ENCODE peak calls at places on chromosomes 2 and 18, in seven cellular contexts. C, P, V, F, A, W and R are unnamed samples.

GRCh38 chr2:219636144-219636915 is 8.9 kb downstream of the SLC4A3 start:
- DNase-seq in W (no peak), V (no peak), P (peak), C (no peak), A (no peak), F (no peak), R (no peak)

GRCh38 chr18:45739268-45739667 is 15.3 kb downstream of the SLC14A1 start:
- DNase-seq in F (no peak), P (no peak), A (no peak), W (no peak), C (no peak), V (no peak), R (no peak)

GRCh38 chr2:3495956-3496355 is 23.4 kb downstream of the ADI1 start:
- DNase-seq in W (no peak), P (no peak), A (no peak), C (no peak), V (no peak), F (no peak), R (no peak)

GRCh38 chr2:124911560-124911959 is 886.5 kb downstream of the CNTNAP5 start:
- DNase-seq in P (no peak), A (no peak), W (peak), F (no peak), C (no peak), V (no peak), R (peak)

GRCh38 chr18:23825496-23825895 is 136.2 kb downstream of the LAMA3 start:
- DNase-seq in F (no peak), A (no peak), C (no peak), P (no peak), V (no peak), W (no peak), R (peak)

GRCh38 chr2:11121099-11121822 is 34.0 kb upstream of the SLC66A3 start:
- DNase-seq in V (no peak), C (no peak), P (no peak), F (no peak), A (no peak), W (peak), R (peak)

GRCh38 chr18:56165601-56166355 is 472.6 kb downstream of the TXNL1 start:
- DNase-seq in V (no peak), A (no peak), C (no peak), F (no peak), W (no peak), P (no peak), R (no peak)

GRCh38 chr2:215028231-215028630 is 110.2 kb downstream of the ABCA12 start:
- DNase-seq in P (no peak), A (no peak), F (no peak), C (no peak), W (peak), V (no peak), R (peak)

GRCh38 chr2:75560768-75561565 is at the start of gene EVA1A:
- DNase-seq in W (peak), A (no peak), V (peak), P (peak), C (peak), F (peak), R (peak)

GRCh38 chr2:113080134-113080533 is 12.4 kb downstream of the IL1F10 start:
- DNase-seq in W (peak), F (no peak), P (no peak), A (peak), C (no peak), V (peak), R (peak)

GRCh38 chr2:227876536-227876882 is 5.1 kb downstream of the DAW1 start:
- DNase-seq in V (no peak), W (no peak), C (no peak), A (no peak), F (no peak), P (no peak), R (no peak)

GRCh38 chr2:219249203-219249980 is 3.7 kb upstream of the TUBA4B start:
- DNase-seq in F (peak), C (peak), P (peak), A (peak), W (peak), V (peak), R (peak)

DNA sequence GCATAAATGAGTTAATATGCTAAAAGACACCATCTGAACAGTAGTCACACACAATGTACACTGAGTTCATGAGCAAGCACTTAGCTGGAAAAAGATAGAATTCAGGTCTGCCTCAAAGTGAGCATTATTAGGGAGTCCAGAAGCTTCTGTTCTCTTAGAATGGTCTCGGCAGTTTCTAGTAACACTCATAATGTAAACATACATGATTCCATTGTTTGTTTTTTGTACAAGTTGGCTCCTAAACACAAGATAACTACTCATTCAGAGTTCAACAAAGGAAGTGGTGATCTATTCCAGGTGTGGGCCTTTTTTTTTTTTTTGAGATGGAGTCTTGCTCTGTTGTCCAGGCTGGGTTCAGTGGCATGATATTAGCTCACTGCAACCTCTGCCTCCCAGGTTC is 66.2 kb downstream of the ESCO1 start:
- DNase-seq in V (no peak), P (no peak), C (no peak), A (no peak), F (no peak), W (peak), R (peak)
- TF ChIP-seq CTCF in V (no peak), P (no peak), C (no peak), A (no peak), F (no peak), W (no peak), R (no peak)

GRCh38 chr2:47046271-47046670 is 108.8 kb downstream of the STPG4 start:
- DNase-seq in F (no peak), A (no peak), W (no peak), V (no peak), P (no peak), C (no peak), R (peak)
- TF ChIP-seq CTCF in F (no peak), A (no peak), W (no peak), V (no peak), P (no peak), C (no peak), R (no peak)

GRCh38 chr2:161415467-161416293 is 417 bp upstream of the TBR1 start:
- DNase-seq in P (no peak), C (no peak), W (peak), V (no peak), A (no peak), F (no peak), R (no peak)

GRCh38 chr2:161414015-161414384 is 2.1 kb upstream of the TBR1 start:
- DNase-seq in A (no peak), W (no peak), C (no peak), V (no peak), P (no peak), F (no peak), R (no peak)

GRCh38 chr2:161416294-161416632 is at the start of gene TBR1:
- DNase-seq in F (no peak), W (peak), C (no peak), A (no peak), V (no peak), P (no peak), R (no peak)

GRCh38 chr2:161415041-161415440 is 1.1 kb upstream of the TBR1 start:
- DNase-seq in C (no peak), V (no peak), F (no peak), W (no peak), A (no peak), P (no peak), R (no peak)

DNA sequence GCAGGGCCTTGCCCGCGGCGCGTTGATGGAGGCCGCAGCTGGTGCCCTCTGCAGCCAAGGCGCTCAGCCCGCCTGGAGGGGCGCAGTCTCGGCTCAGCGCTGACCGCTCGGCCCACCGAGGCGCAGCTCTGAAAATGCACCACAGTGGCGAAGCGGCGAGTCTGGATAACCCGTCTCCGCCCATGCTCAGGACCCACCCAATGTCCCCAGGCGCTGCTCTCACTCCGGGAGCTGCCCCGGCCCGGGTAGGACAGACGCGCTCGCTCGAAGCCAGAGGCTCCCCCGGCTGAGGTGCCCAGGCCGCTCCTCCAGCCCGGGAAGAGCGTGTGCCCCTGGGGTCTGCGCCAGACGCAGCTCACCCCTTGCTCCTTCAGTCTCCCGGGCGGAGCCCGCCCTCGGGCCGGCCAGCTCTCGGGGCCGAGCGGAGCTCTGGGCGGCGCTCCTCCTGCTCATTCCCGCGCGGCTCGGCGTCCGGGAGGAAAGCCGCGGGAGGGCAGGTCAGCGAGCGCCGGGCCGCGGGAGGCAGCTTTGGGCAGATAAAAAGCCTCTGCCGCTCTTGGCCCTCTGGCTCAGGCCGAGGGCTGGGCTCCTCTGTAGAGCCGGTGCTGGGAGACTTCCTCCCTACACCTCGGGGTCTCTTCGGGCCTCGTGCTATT is 1.6 kb upstream of the TBR1 start:
- DNase-seq in F (no peak), A (no peak), W (peak), P (no peak), V (peak), C (no peak), R (peak)
- TF ChIP-seq CTCF in F (no peak), A (no peak), W (no peak), P (no peak), V (no peak), C (no peak), R (no peak)

DNA sequence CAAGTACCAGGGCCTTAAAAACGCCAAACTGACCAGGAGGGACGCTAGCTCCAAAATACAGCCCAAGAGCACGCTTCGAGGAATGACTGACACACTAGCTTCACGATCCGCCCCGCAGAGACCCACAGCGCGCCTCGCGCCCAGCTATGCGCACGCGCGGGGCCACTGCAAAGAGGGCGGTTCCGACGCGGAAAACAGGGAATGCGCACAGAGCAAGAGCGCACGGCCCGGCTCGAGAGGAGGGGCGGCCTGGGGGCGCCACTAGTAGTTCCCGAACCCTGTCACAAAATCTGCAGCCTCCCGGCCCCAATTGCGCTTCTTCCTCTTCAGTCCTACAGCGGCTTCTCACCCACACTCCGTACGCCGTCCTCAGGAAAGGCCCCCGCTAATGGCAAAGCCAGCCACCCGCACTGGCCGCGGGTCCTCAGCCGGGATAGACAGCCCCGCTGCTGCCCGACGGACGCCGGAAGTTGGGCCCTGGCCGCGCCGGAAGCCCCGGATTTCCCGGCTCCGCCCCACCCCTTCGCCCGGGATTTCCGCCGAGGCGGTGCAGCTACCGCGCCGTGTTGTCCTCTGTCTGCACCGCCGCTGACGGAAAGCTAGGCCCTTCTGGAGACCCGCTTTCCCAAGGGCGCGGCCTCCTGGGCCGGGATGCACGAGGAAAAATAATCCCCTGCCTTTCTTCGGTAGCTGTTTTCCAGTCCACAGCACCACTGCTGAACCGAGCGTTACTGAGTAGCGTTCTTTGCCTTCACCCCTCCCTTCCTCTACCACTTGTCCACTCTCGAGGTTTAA is at the start of gene HDHD2:
- DNase-seq in C (peak), W (peak), F (peak), A (peak), V (peak), P (peak), R (peak)
- TF ChIP-seq CTCF in C (no peak), W (no peak), F (no peak), A (no peak), V (no peak), P (no peak), R (peak)

DNA sequence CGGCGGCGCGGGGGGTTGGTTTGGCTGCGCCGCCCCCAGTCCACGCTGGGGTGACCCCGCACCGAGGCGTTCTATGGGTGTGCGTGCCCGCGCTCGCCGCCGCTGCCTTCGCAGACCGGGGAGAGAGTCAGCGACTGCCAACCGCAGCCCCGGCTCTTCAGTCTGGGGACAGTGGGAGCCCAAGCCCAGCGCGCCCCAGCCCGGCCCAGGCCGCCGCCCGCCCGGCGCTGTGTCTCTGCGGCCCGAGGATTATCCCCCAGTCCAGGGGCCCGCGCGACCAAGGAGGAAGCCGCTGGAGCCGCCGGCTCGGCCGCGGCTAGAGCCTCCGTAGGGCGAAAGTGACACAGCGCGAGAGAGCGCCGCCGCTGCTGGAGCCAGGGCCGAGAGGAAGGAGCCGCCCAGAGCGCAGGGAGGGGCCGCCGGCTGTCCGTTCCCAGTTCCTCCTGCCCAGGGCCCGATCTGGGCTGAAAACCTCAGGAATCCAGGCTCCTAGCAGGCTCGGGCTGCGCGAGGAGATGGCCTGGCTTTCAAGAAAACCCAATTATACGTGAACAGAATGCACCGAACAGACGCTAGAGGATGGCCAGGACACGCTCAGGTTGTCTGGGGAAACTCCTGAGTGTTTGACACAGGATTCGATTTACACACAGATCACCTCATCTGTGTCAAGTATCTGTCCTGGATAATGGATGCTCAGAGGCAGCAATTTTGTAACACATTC is 2.4 kb downstream of the CTIF start:
- DNase-seq in F (peak), W (peak), P (peak), V (peak), C (peak), A (no peak), R (peak)
- TF ChIP-seq CTCF in F (no peak), W (no peak), P (no peak), V (no peak), C (no peak), A (no peak), R (no peak)

DNA sequence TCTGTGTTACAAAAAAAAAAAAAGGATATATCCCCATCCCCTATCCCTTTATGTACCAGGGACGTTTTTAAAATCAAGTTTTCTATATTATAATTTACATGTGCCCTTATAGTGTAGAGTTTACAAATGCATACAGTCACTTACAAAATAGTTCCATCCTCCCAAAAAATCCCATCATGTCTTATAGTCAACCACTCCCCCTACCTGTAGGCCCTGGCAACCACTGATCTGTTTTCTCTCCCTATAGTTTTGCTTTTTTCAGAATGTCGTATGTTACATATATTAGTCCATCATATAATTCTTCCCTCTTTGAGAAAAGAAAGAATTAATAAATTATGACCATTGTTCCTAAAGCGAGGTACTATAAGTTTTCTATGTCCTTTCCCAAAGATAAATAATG is 17.8 kb downstream of the CFAP210 start:
- DNase-seq in F (no peak), V (no peak), W (no peak), A (peak), P (no peak), C (no peak), R (no peak)
- TF ChIP-seq CTCF in F (peak), V (no peak), W (no peak), A (peak), P (no peak), C (no peak), R (no peak)